ENCODE peak calls at places on chromosomes 11 and 22, in four cellular contexts. T is naive thymus-derived CD4-positive, alpha-beta T cell; V is AML-193; X is breast epithelium. R is an unnamed sample.

GRCh38 chr22:36771376-36772063 is 4.4 kb downstream of the IFT27 start:
- DNase-seq in T (no peak), V (no peak), X (peak; percentile 45), R (no peak)

GRCh38 chr11:77111277-77111676 is 8.6 kb downstream of the OMP start:
- DNase-seq in T (no peak), V (no peak), X (no peak), R (no peak)

GRCh38 chr11:130212431-130212961 is 52.9 kb downstream of the ST14 start:
- DNase-seq in T (no peak), V (no peak), X (no peak), R (no peak)

GRCh38 chr11:47768090-47768620 is 1.0 kb upstream of the FNBP4 start:
- DNase-seq in T (no peak), V (peak; percentile 34), X (peak; percentile 65), R (peak; percentile 50)

GRCh38 chr22:45865561-45866397 is 111.2 kb downstream of the WNT7B start:
- DNase-seq in T (no peak), V (no peak), X (peak; percentile 77), R (no peak)

GRCh38 chr22:42974223-42974622 is 40.7 kb downstream of the PACSIN2 start:
- DNase-seq in T (no peak), V (no peak), X (no peak), R (no peak)

GRCh38 chr22:20946080-20946986 is 20.7 kb upstream of the AIFM3 start:
- DNase-seq in T (no peak), V (no peak), X (no peak), R (no peak)

GRCh38 chr11:117506856-117507425 is 179.3 kb downstream of the CEP164 start:
- DNase-seq in T (no peak), V (no peak), X (no peak), R (no peak)

GRCh38 chr11:19110290-19110689 is 6.7 kb upstream of the ZDHHC13 start:
- DNase-seq in T (no peak), V (no peak), X (no peak), R (no peak)

GRCh38 chr11:34206598-34207300 is 101.3 kb downstream of the NAT10 start:
- DNase-seq in T (no peak), V (no peak), X (no peak), R (peak; percentile 28)

GRCh38 chr11:47233051-47233450 is 15.6 kb downstream of the ACP2 start:
- DNase-seq in T (no peak), V (no peak), X (no peak), R (no peak)

GRCh38 chr22:26197427-26197826 is 28.2 kb downstream of the SEZ6L start:
- DNase-seq in T (no peak), V (no peak), X (no peak), R (no peak)

R was measured in MV-4-11.